ENCODE peak calls at places on chromosomes 7 and 10, in four cellular contexts. P is HCT116, G is HL-60, N is K562. Z is an unnamed sample.
A peak's percentile ranks its signal among the peaks of the same experiment; 100 is the strongest.

GRCh38 chr7:132402751-132403245 is 173.5 kb downstream of the PLXNA4 start:
- DNase-seq in N (no peak), P (no peak), G (no peak), Z (no peak)

GRCh38 chr10:79027147-79028055 is 41.4 kb upstream of the ZMIZ1 start:
- DNase-seq in G (no peak), P (no peak), N (peak; percentile 85), Z (no peak)

GRCh38 chr10:12321641-12322040 is 27.7 kb upstream of the CAMK1D start:
- DNase-seq in P (no peak), G (no peak), N (no peak), Z (no peak)

GRCh38 chr10:32077896-32078295 is 21.7 kb upstream of the KIF5B start:
- DNase-seq in P (no peak), G (no peak), N (no peak), Z (no peak)

GRCh38 chr10:58086144-58086762 is 181.4 kb downstream of the IPMK start:
- DNase-seq in P (no peak), G (no peak), N (no peak), Z (no peak)

GRCh38 chr7:147646568-147646967 is 944.0 kb upstream of the C7orf33 start:
- DNase-seq in G (no peak), P (no peak), N (no peak), Z (no peak)

GRCh38 chr10:77391605-77392235 is 245.9 kb downstream of the KCNMA1 start:
- DNase-seq in P (peak; percentile 74), G (peak; percentile 42), N (peak; percentile 76), Z (peak; percentile 84)

GRCh38 chr7:100435401-100436304 is 644 bp downstream of the PPP1R35 start:
- DNase-seq in N (peak; percentile 69), G (peak; percentile 39), P (no peak), Z (peak; percentile 38)

GRCh38 chr10:35637456-35637855 is 4.6 kb downstream of the FZD8 start:
- DNase-seq in G (no peak), P (no peak), N (no peak), Z (no peak)

GRCh38 chr10:14838582-14839304 is 637 bp downstream of the HSPA14 start:
- DNase-seq in N (peak; percentile 40), G (peak; percentile 6), P (no peak), Z (peak; percentile 41)

GRCh38 chr7:120842131-120842621 is 15.8 kb downstream of the TSPAN12 start:
- DNase-seq in P (no peak), G (no peak), N (no peak), Z (no peak)

GRCh38 chr10:12419279-12419847 is 70.0 kb downstream of the CAMK1D start:
- DNase-seq in P (peak; percentile 79), N (no peak), G (no peak), Z (no peak)

GRCh38 chr10:117134084-117135025 is 3.7 kb downstream of the VAX1 start:
- DNase-seq in N (no peak), G (no peak), P (no peak), Z (no peak)

GRCh38 chr10:5948208-5948585 is 29.1 kb downstream of the IL15RA start:
- DNase-seq in P (no peak), N (no peak), G (no peak), Z (no peak)

GRCh38 chr7:69561256-69561655 is 37.0 kb upstream of the AUTS2 start:
- DNase-seq in N (no peak), G (no peak), P (no peak), Z (no peak)

GRCh38 chr10:63133787-63134557 is 844 bp downstream of the NRBF2 start:
- DNase-seq in P (no peak), N (no peak), G (peak; percentile 60), Z (peak; percentile 53)

GRCh38 chr7:113209449-113210203 is 91.3 kb upstream of the SMIM30 start:
- DNase-seq in N (no peak), G (no peak), P (no peak), Z (no peak)

GRCh38 chr7:21524680-21525079 is 18.2 kb upstream of the DNAH11 start:
- DNase-seq in N (no peak), G (no peak), P (no peak), Z (no peak)

GRCh38 chr10:93777092-93777491 is 19.4 kb downstream of the LGI1 start:
- DNase-seq in P (no peak), G (no peak), N (no peak), Z (no peak)

GRCh38 chr7:135245826-135246825 is 12.5 kb downstream of the STRA8 start:
- DNase-seq in G (no peak), P (no peak), N (no peak), Z (no peak)

GRCh38 chr10:96902762-96903358 is 70.8 kb downstream of the LCOR start:
- DNase-seq in G (no peak), P (no peak), N (no peak), Z (no peak)

GRCh38 chr7:55514546-55515265 is 57.6 kb downstream of the VOPP1 start:
- DNase-seq in G (no peak), P (no peak), N (no peak), Z (no peak)

GRCh38 chr10:95907454-95908253 is at the start of gene CC2D2B:
- DNase-seq in P (peak; percentile 61), G (peak; percentile 83), N (peak; percentile 77), Z (peak; percentile 79)

GRCh38 chr10:99859585-99859984 is 77.1 kb downstream of the ABCC2 start:
- DNase-seq in N (peak; percentile 18), G (no peak), P (peak; percentile 60), Z (no peak)

GRCh38 chr7:29116801-29117200 is 29.5 kb downstream of the CPVL start:
- DNase-seq in G (no peak), N (no peak), P (no peak), Z (no peak)

GRCh38 chr7:83837683-83838082 is 188.7 kb upstream of the SEMA3E start:
- DNase-seq in P (no peak), G (no peak), N (no peak), Z (no peak)

GRCh38 chr10:32379314-32379949 is 32.5 kb upstream of the EPC1 start:
- DNase-seq in N (peak; percentile 83), G (peak; percentile 26), P (peak; percentile 62), Z (no peak)

GRCh38 chr7:55231736-55232280 is 133.3 kb upstream of the LANCL2 start:
- DNase-seq in N (no peak), G (no peak), P (no peak), Z (no peak)

GRCh38 chr7:29569648-29570047 is 6.0 kb downstream of the PRR15 start:
- DNase-seq in G (no peak), N (no peak), P (no peak), Z (no peak)

GRCh38 chr10:131086094-131086493 is 225.4 kb downstream of the TCERG1L start:
- DNase-seq in N (no peak), G (no peak), P (no peak), Z (no peak)

GRCh38 chr10:69685802-69686585 is 55.9 kb downstream of the FAM241B start:
- DNase-seq in N (no peak), G (no peak), P (no peak), Z (no peak)

GRCh38 chr7:35875292-35875691 is 74.4 kb downstream of the SEPTIN7 start:
- DNase-seq in G (no peak), N (no peak), P (no peak), Z (no peak)

GRCh38 chr7:24748521-24748920 is 8.7 kb downstream of the GSDME start:
- DNase-seq in G (no peak), P (no peak), N (peak; percentile 50), Z (no peak)
- TF ChIP-seq REST in G (peak; percentile 70), P (peak; percentile 26), N (no peak), Z (no peak)

DNA sequence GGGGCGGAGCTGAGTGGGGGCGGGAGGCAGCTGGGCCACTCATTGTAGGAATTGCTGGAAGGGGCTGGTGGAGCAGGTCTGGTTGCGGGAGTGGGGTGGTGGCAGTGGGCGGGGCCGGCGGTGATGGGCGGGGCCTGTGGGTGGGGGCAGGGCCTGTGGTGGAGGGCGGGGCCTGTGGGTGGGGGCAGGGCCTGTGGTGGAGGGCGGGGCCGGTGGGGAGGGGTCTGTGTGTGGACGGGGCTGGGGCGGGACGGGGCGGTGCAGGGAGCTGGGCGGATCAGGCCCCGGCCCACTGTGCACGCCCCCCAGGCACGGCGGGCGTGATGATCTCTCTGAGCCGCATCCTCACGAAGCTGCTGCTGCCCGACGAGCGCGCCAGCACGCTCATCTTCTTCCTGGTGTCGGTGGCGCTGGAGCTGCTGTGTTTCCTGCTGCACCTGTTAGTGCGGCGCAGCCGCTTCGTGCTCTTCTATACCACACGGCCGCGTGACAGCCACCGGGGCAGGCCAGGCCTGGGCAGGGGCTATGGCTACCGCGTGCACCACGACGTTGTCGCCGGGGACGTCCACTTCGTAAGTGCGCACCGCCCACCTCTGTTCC is 14.0 kb downstream of the SLC29A4 start:
- DNase-seq in N (peak; percentile 82), P (no peak), G (peak; percentile 25), Z (no peak)
- TF ChIP-seq REST in N (no peak), P (no peak), G (no peak), Z (no peak)

GRCh38 chr10:133160813-133161471 is 923 bp downstream of the KNDC1 start:
- DNase-seq in N (no peak), G (no peak), P (no peak), Z (no peak)

GRCh38 chr10:133163889-133164815 is 4.1 kb downstream of the KNDC1 start:
- DNase-seq in P (no peak), N (no peak), G (no peak), Z (no peak)

GRCh38 chr10:133162910-133163856 is 3.2 kb downstream of the KNDC1 start:
- DNase-seq in P (no peak), G (no peak), N (no peak), Z (no peak)

GRCh38 chr10:133161486-133162051 is 1.6 kb downstream of the KNDC1 start:
- DNase-seq in N (no peak), G (no peak), P (no peak), Z (no peak)

DNA sequence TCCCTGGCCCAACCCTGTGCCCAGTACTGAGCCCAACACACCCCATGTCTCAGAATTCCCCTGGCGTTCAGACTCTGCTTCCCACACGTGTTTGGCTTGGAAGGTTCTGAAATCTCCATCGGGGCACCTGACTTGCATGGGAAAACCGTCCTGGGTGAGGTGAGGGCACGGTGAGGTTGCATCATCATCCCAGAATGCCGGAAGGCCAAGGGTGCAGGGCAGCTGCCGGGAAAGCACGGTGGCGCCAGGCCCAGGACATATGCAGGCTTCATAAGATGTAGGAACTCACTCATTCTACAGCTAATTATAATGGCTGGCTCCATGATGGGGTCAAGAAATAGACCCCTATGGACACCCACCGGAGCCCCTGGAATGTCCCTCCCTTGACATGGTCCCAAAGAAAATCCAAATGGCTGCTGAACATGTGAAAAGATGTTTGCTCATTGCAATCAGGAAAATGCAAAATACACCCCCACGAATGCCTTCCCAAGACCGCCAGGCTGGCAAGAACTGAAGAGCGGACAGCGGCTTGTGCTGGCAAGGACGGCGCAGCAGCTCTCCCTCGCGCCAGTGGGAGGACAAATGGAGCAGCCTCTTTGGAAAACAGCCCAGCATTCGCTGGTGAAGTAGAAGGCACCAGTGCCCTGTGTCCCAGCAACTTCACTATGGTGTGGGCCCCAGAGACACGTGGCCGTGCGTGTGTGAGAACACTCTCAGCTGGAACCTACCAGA is 2.3 kb downstream of the KNDC1 start:
- DNase-seq in P (no peak), G (no peak), N (no peak), Z (no peak)
- TF ChIP-seq REST in P (no peak), G (no peak), N (no peak), Z (no peak)

DNA sequence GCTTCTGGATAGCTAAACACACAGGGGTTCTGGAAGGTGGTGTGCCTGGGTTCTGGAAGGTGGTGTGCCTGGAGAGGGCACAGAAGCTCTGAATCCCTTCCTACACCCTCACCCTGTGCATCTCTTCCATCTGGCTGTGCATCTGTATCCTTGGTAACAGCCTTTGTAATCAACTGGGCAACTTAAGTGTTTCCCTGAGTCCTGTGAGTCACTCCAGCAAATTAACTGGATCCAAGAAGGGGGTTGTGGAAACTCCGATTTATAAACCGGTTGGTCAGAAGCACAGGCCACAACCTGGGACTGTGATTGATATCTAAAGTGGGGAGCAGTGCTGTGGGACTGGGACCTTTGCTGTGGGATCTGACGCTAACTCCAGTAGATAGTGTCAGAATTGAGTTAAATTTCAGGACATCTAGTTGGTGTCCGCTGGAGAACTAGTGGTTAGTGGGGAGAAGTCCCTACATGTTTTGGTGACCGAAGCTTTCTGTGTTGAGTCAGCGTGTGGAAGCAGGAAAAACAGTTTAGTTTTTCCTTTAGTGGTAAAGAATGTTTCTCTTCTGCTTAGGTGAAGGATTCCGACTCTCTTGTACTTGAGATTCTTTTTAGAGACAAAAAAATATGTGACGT is 228.1 kb downstream of the BMPER start:
- DNase-seq in N (no peak), P (no peak), G (no peak), Z (peak; percentile 16)
- TF ChIP-seq REST in N (no peak), P (no peak), G (no peak), Z (no peak)